ENCODE peak calls at places on chromosomes 5 and 9, in eight cellular contexts. M, G, W, A, X, B, H and Y are unnamed samples.

GRCh38 chr5:103098993-103099392 is 20.9 kb downstream of the GIN1 start:
- DNase-seq in X (no peak), W (no peak), M (peak; percentile 28), H (no peak), B (no peak), A (no peak), G (peak; percentile 7), Y (no peak)

GRCh38 chr5:171418316-171418981 is 998 bp upstream of the FGF18 start:
- DNase-seq in H (peak; percentile 71), M (peak; percentile 88), X (peak; percentile 85), B (peak; percentile 66), A (peak; percentile 96), G (peak; percentile 56), W (no peak), Y (peak; percentile 76)

GRCh38 chr5:132787076-132787475 is 10.0 kb upstream of the SEPTIN8 start:
- DNase-seq in X (no peak), W (no peak), B (peak; percentile 72), G (no peak), H (no peak), M (no peak), A (no peak), Y (no peak)

GRCh38 chr5:180128671-180129261 is 57.2 kb upstream of the RNF130 start:
- DNase-seq in G (no peak), B (no peak), A (no peak), H (no peak), M (no peak), W (no peak), X (no peak), Y (peak; percentile 34)

GRCh38 chr5:867300-867699 is 16.5 kb upstream of the ZDHHC11 start:
- DNase-seq in G (no peak), A (no peak), W (no peak), B (no peak), M (no peak), X (no peak), H (no peak), Y (no peak)

GRCh38 chr9:113343732-113344231 is 3.7 kb upstream of the WDR31 start:
- DNase-seq in G (peak; percentile 32), W (no peak), A (no peak), B (peak; percentile 15), X (peak; percentile 56), M (no peak), H (peak; percentile 86), Y (peak; percentile 91)

GRCh38 chr9:72807765-72808445 is 144.9 kb downstream of the ALDH1A1 start:
- DNase-seq in G (no peak), X (no peak), B (no peak), H (no peak), A (no peak), W (no peak), M (peak; percentile 29), Y (no peak)

GRCh38 chr9:133493845-133494540 is 15.1 kb upstream of the SLC2A6 start:
- DNase-seq in A (no peak), W (no peak), X (no peak), M (no peak), G (no peak), B (no peak), H (no peak), Y (no peak)

GRCh38 chr9:127424669-127424986 is 446 bp downstream of the ZNF79 start:
- DNase-seq in A (no peak), G (peak; percentile 57), M (peak; percentile 18), X (no peak), B (no peak), H (no peak), W (no peak), Y (no peak)

GRCh38 chr9:33124046-33124445 is 43.1 kb downstream of the B4GALT1 start:
- DNase-seq in H (no peak), G (no peak), X (no peak), W (no peak), M (no peak), A (no peak), B (no peak), Y (no peak)
- H3K27ac ChIP-seq in H (no peak overlapping the region), G (no peak overlapping the region), X (no peak overlapping the region), W (no peak overlapping the region), M (no peak overlapping the region), A (peak overlapping the region; percentile 3), B (no peak overlapping the region), Y (no peak overlapping the region)

GRCh38 chr9:91420471-91421021 is 3.1 kb downstream of the NFIL3 start:
- DNase-seq in B (peak; percentile 45), X (no peak), W (no peak), G (no peak), M (no peak), H (no peak), A (no peak), Y (no peak)
- H3K27ac ChIP-seq in B (peak overlapping the region; percentile 92), X (peak overlapping the region; percentile 96), W (no peak overlapping the region), G (no peak overlapping the region), M (peak overlapping the region; percentile 2), H (peak overlapping the region; percentile 93), A (peak overlapping the region; percentile 93), Y (peak overlapping the region; percentile 93)

DNA sequence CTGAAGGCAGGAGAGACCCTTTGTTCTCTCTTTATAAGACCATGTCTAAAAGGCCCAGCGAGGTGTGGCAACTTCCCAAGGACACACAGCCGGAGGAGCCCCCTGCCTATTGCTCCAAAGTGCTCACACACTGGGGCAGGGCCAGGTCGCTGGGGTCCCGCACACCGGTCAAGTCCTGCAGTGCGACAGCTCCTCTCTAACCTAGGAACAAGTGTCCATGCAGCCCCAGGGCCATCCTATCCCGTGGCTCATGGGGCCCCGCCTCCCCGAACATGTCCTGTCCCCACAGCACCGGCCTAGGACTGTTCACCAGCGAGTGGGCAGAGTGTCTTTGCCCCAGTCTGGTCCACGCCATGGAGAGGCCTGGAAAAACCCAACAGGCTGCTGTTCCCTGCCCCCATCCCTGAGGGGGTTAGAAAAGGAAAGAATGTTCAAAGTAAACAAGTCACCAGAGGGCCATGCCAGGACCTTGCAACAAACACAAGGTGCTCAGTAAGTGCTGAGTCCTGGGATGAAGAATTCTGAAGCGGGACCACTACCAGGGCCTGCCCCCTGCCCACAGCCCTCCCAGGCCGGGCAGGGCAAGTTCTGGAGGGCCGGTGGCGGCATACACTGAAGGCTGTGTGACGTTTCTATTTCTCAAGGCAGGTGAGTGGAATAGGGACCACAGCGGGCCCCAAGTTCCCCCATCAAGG is 958 bp downstream of the NINJ1 start:
- DNase-seq in W (no peak), M (peak; percentile 39), H (peak; percentile 42), X (no peak), A (peak; percentile 42), B (no peak), G (no peak), Y (peak; percentile 54)
- H3K27ac ChIP-seq in W (peak overlapping the region; percentile 99), M (peak overlapping the region; percentile 16), H (peak overlapping the region; percentile 97), X (peak overlapping the region; percentile 99), A (peak overlapping the region; percentile 96), B (peak overlapping the region; percentile 69), G (peak overlapping the region; percentile 94), Y (peak overlapping the region; percentile 91)

DNA sequence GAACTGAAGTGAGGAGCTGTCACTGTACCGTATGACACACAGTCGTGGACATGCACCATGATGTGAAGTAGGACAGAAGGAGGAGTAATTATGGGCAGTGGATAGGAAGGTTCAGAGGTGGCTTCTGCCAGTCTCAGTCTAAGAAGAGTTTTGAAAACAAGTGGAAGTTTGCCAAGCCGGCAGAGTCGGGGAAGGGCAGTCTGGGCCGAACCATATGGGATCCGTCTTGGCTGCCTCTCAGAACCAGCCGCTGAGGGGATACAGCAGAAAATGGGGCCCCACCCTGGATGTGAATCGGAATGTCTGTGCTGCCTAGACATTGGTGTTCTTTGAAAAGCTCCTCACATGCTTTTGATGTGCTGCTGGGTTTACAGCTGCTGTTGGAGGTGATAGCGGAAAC is 11.1 kb downstream of the SNX18 start:
- DNase-seq in M (no peak), H (no peak), A (no peak), G (no peak), B (no peak), X (no peak), W (no peak), Y (no peak)
- H3K27ac ChIP-seq in M (no peak overlapping the region), H (no peak overlapping the region), A (no peak overlapping the region), G (no peak overlapping the region), B (no peak overlapping the region), X (no peak overlapping the region), W (no peak overlapping the region), Y (no peak overlapping the region)

GRCh38 chr9:3980771-3981170 is 319.1 kb downstream of the GLIS3 start:
- DNase-seq in H (no peak), X (no peak), M (no peak), A (no peak), W (no peak), B (peak; percentile 77), G (no peak), Y (no peak)

GRCh38 chr9:3981897-3982296 is 318.0 kb downstream of the GLIS3 start:
- DNase-seq in W (no peak), X (no peak), G (no peak), A (no peak), B (no peak), M (no peak), H (no peak), Y (no peak)

GRCh38 chr9:3977388-3977787 is 322.5 kb downstream of the GLIS3 start:
- DNase-seq in G (no peak), H (no peak), A (no peak), W (no peak), M (no peak), X (no peak), B (no peak), Y (no peak)

GRCh38 chr9:3986060-3986459 is 313.8 kb downstream of the GLIS3 start:
- DNase-seq in A (no peak), M (no peak), W (no peak), G (no peak), H (no peak), B (no peak), X (no peak), Y (no peak)

DNA sequence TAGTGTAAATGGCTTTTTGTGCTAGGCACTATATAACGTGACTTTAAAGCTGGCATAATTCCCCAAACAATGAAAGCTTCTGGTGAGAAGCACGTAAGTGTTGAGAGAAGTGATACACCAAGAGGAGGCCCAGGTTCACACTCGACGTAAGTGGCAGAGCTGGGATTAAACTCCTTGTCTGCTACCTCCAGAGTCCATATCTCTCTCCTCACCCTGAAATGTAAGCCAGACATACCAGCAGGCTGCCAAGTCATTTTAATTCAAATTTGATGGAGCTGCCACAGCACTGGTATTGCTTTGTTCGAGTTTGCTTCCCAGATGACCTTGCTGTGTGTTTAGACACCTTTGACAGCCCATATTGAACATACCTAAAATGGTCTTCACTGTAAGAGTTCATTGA is 319.7 kb downstream of the GLIS3 start:
- DNase-seq in H (no peak), A (no peak), M (no peak), W (no peak), X (no peak), G (no peak), B (no peak), Y (no peak)
- H3K27ac ChIP-seq in H (no peak overlapping the region), A (no peak overlapping the region), M (no peak overlapping the region), W (no peak overlapping the region), X (no peak overlapping the region), G (no peak overlapping the region), B (peak overlapping the region; percentile 57), Y (no peak overlapping the region)

DNA sequence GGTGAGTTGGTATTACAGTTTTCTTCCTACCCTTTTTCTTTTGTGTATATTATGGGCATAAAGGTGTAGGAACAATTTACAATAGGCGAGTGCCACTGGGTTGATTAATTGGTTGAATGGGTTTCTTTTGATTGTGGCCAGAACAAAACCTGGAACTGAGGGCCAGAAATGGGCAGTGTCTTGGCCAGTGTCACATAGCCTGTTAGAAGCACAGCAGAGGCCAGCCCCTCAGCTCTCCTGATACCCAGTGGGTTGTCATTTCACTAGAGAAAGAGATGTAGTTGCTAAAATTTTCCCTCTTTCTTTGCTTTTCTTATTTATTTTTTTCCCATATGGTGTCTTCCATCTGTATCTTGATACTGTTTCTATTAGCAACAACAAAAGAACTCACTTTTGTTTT is 38.8 kb upstream of the SEMA6A start:
- DNase-seq in H (no peak), X (no peak), M (no peak), G (no peak), A (no peak), W (no peak), B (no peak), Y (no peak)
- H3K27ac ChIP-seq in H (no peak overlapping the region), X (peak overlapping the region; percentile 14), M (no peak overlapping the region), G (no peak overlapping the region), A (no peak overlapping the region), W (no peak overlapping the region), B (no peak overlapping the region), Y (no peak overlapping the region)